ENCODE peak calls at places on chromosomes 6 and 20, in five cellular contexts. One of them, this sample, is unnamed.

GRCh38 chr20:4613718-4614620 is 107.7 kb upstream of the PRND start:
- DNase-seq in CD8-positive, alpha-beta memory T cell: peak; percentile 49
- DNase-seq in NCI-H1092 treated with DMSO at 0.1 percent for 48 hours: no peak
- DNase-seq in ovary: no peak
- DNase-seq in ELR: peak; percentile 75
- DNase-seq in this sample: peak; percentile 52

GRCh38 chr6:161374971-161375873 is 101.4 kb upstream of the AGPAT4 start:
- DNase-seq in NCI-H1092 treated with DMSO at 0.1 percent for 48 hours: peak; percentile 54
- DNase-seq in CD8-positive, alpha-beta memory T cell: no peak
- DNase-seq in ovary: peak; percentile 32
- DNase-seq in ELR: no peak
- DNase-seq in this sample: no peak

GRCh38 chr6:16739329-16739801 is 21.9 kb downstream of the ATXN1 start:
- DNase-seq in ovary: no peak
- DNase-seq in NCI-H1092 treated with DMSO at 0.1 percent for 48 hours: no peak
- DNase-seq in ELR: no peak
- DNase-seq in CD8-positive, alpha-beta memory T cell: no peak
- DNase-seq in this sample: no peak

GRCh38 chr6:170455335-170455979 is 97.7 kb downstream of the PSMB1 start:
- DNase-seq in CD8-positive, alpha-beta memory T cell: no peak
- DNase-seq in ovary: no peak
- DNase-seq in ELR: no peak
- DNase-seq in NCI-H1092 treated with DMSO at 0.1 percent for 48 hours: no peak
- DNase-seq in this sample: no peak

GRCh38 chr6:113363866-113364265 is 493.3 kb upstream of the MARCKS start:
- DNase-seq in CD8-positive, alpha-beta memory T cell: no peak
- DNase-seq in NCI-H1092 treated with DMSO at 0.1 percent for 48 hours: no peak
- DNase-seq in ovary: no peak
- DNase-seq in ELR: peak; percentile 64
- DNase-seq in this sample: no peak

GRCh38 chr20:9981834-9982233 is 53.0 kb upstream of the ANKEF1 start:
- DNase-seq in NCI-H1092 treated with DMSO at 0.1 percent for 48 hours: peak; percentile 9
- DNase-seq in CD8-positive, alpha-beta memory T cell: no peak
- DNase-seq in ovary: no peak
- DNase-seq in ELR: no peak
- DNase-seq in this sample: no peak

GRCh38 chr20:53040678-53041674 is 68.8 kb downstream of the TSHZ2 start:
- DNase-seq in ELR: no peak
- DNase-seq in ovary: peak; percentile 40
- DNase-seq in CD8-positive, alpha-beta memory T cell: no peak
- DNase-seq in NCI-H1092 treated with DMSO at 0.1 percent for 48 hours: peak; percentile 97
- DNase-seq in this sample: no peak

GRCh38 chr6:101275251-101275650 is 118.3 kb upstream of the GRIK2 start:
- DNase-seq in CD8-positive, alpha-beta memory T cell: no peak
- DNase-seq in NCI-H1092 treated with DMSO at 0.1 percent for 48 hours: no peak
- DNase-seq in ELR: no peak
- DNase-seq in ovary: no peak
- DNase-seq in this sample: no peak

GRCh38 chr6:44074383-44075136 is 52.7 kb downstream of the MRPL14 start:
- DNase-seq in NCI-H1092 treated with DMSO at 0.1 percent for 48 hours: no peak
- DNase-seq in ELR: peak; percentile 88
- DNase-seq in ovary: peak; percentile 75
- DNase-seq in CD8-positive, alpha-beta memory T cell: peak; percentile 44
- DNase-seq in this sample: peak; percentile 62

GRCh38 chr20:47718398-47718797 is 66.9 kb downstream of the SULF2 start:
- DNase-seq in ovary: no peak
- DNase-seq in ELR: no peak
- DNase-seq in NCI-H1092 treated with DMSO at 0.1 percent for 48 hours: no peak
- DNase-seq in CD8-positive, alpha-beta memory T cell: no peak
- DNase-seq in this sample: no peak

GRCh38 chr6:168130168-168130651 is 51.2 kb upstream of the FRMD1 start:
- DNase-seq in ELR: no peak
- DNase-seq in CD8-positive, alpha-beta memory T cell: no peak
- DNase-seq in ovary: no peak
- DNase-seq in NCI-H1092 treated with DMSO at 0.1 percent for 48 hours: no peak
- DNase-seq in this sample: no peak

GRCh38 chr20:52429029-52429428 is 237.4 kb upstream of the ZFP64 start:
- DNase-seq in ovary: no peak
- DNase-seq in NCI-H1092 treated with DMSO at 0.1 percent for 48 hours: no peak
- DNase-seq in CD8-positive, alpha-beta memory T cell: no peak
- DNase-seq in ELR: no peak
- DNase-seq in this sample: no peak

GRCh38 chr6:52364480-52365166 is 2.7 kb downstream of the PAQR8 start:
- DNase-seq in ovary: peak; percentile 51
- DNase-seq in CD8-positive, alpha-beta memory T cell: no peak
- DNase-seq in NCI-H1092 treated with DMSO at 0.1 percent for 48 hours: no peak
- DNase-seq in ELR: no peak
- DNase-seq in this sample: no peak

GRCh38 chr20:37976862-37977261 is 56.4 kb downstream of the TTI1 start:
- DNase-seq in NCI-H1092 treated with DMSO at 0.1 percent for 48 hours: no peak
- DNase-seq in ELR: no peak
- DNase-seq in CD8-positive, alpha-beta memory T cell: no peak
- DNase-seq in ovary: no peak
- DNase-seq in this sample: no peak

GRCh38 chr6:131103296-131103695 is 32.0 kb upstream of the AKAP7 start:
- DNase-seq in ovary: no peak
- DNase-seq in ELR: no peak
- DNase-seq in CD8-positive, alpha-beta memory T cell: no peak
- DNase-seq in NCI-H1092 treated with DMSO at 0.1 percent for 48 hours: no peak
- DNase-seq in this sample: no peak

GRCh38 chr6:163338671-163339405 is 75.7 kb upstream of the QKI start:
- DNase-seq in ovary: no peak
- DNase-seq in NCI-H1092 treated with DMSO at 0.1 percent for 48 hours: no peak
- DNase-seq in ELR: no peak
- DNase-seq in CD8-positive, alpha-beta memory T cell: no peak
- DNase-seq in this sample: no peak

GRCh38 chr6:1809359-1809988 is 199.8 kb downstream of the FOXC1 start:
- DNase-seq in ELR: no peak
- DNase-seq in NCI-H1092 treated with DMSO at 0.1 percent for 48 hours: no peak
- DNase-seq in ovary: no peak
- DNase-seq in CD8-positive, alpha-beta memory T cell: no peak
- DNase-seq in this sample: no peak

GRCh38 chr6:114452785-114453401 is 110.1 kb upstream of the HS3ST5 start:
- DNase-seq in ELR: no peak
- DNase-seq in NCI-H1092 treated with DMSO at 0.1 percent for 48 hours: no peak
- DNase-seq in CD8-positive, alpha-beta memory T cell: no peak
- DNase-seq in ovary: no peak
- DNase-seq in this sample: no peak

GRCh38 chr6:40387871-40388264 is 199.3 kb downstream of the LRFN2 start:
- DNase-seq in NCI-H1092 treated with DMSO at 0.1 percent for 48 hours: no peak
- DNase-seq in ELR: no peak
- DNase-seq in CD8-positive, alpha-beta memory T cell: no peak
- DNase-seq in ovary: no peak
- DNase-seq in this sample: peak; percentile 6

GRCh38 chr6:9140861-9141534 is 705.7 kb upstream of the SLC35B3 start:
- DNase-seq in CD8-positive, alpha-beta memory T cell: no peak
- DNase-seq in ELR: peak; percentile 56
- DNase-seq in NCI-H1092 treated with DMSO at 0.1 percent for 48 hours: peak; percentile 86
- DNase-seq in ovary: no peak
- DNase-seq in this sample: no peak

GRCh38 chr6:111803804-111804203 is 69.4 kb downstream of the FYN start:
- DNase-seq in NCI-H1092 treated with DMSO at 0.1 percent for 48 hours: no peak
- DNase-seq in CD8-positive, alpha-beta memory T cell: no peak
- DNase-seq in ELR: no peak
- DNase-seq in ovary: no peak
- DNase-seq in this sample: no peak

GRCh38 chr6:152380993-152381898 is 255.9 kb downstream of the SYNE1 start:
- DNase-seq in ELR: peak; percentile 94
- DNase-seq in NCI-H1092 treated with DMSO at 0.1 percent for 48 hours: no peak
- DNase-seq in ovary: peak; percentile 83
- DNase-seq in CD8-positive, alpha-beta memory T cell: no peak
- DNase-seq in this sample: no peak

GRCh38 chr6:100724696-100725095 is 156.4 kb downstream of the ASCC3 start:
- DNase-seq in ELR: no peak
- DNase-seq in ovary: no peak
- DNase-seq in CD8-positive, alpha-beta memory T cell: no peak
- DNase-seq in NCI-H1092 treated with DMSO at 0.1 percent for 48 hours: no peak
- DNase-seq in this sample: no peak

GRCh38 chr6:142903806-142904205 is 41.2 kb downstream of the HIVEP2 start:
- DNase-seq in CD8-positive, alpha-beta memory T cell: no peak
- DNase-seq in NCI-H1092 treated with DMSO at 0.1 percent for 48 hours: no peak
- DNase-seq in ELR: peak; percentile 68
- DNase-seq in ovary: no peak
- DNase-seq in this sample: no peak

GRCh38 chr6:169073311-169073710 is 180.3 kb downstream of the THBS2 start:
- DNase-seq in ELR: peak; percentile 70
- DNase-seq in ovary: no peak
- DNase-seq in CD8-positive, alpha-beta memory T cell: no peak
- DNase-seq in NCI-H1092 treated with DMSO at 0.1 percent for 48 hours: no peak
- DNase-seq in this sample: no peak

GRCh38 chr6:169991913-169992312 is 240.5 kb downstream of the ERMARD start:
- DNase-seq in NCI-H1092 treated with DMSO at 0.1 percent for 48 hours: no peak
- DNase-seq in ovary: no peak
- DNase-seq in CD8-positive, alpha-beta memory T cell: no peak
- DNase-seq in ELR: no peak
- DNase-seq in this sample: no peak

GRCh38 chr6:45946352-45946751 is 69.3 kb downstream of the CLIC5 start:
- DNase-seq in ovary: peak; percentile 46
- DNase-seq in ELR: peak; percentile 39
- DNase-seq in NCI-H1092 treated with DMSO at 0.1 percent for 48 hours: no peak
- DNase-seq in CD8-positive, alpha-beta memory T cell: no peak
- DNase-seq in this sample: no peak

GRCh38 chr6:21538186-21538798 is 55.3 kb upstream of the SOX4 start:
- DNase-seq in CD8-positive, alpha-beta memory T cell: no peak
- DNase-seq in ovary: no peak
- DNase-seq in ELR: peak; percentile 40
- DNase-seq in NCI-H1092 treated with DMSO at 0.1 percent for 48 hours: no peak
- DNase-seq in this sample: no peak

GRCh38 chr6:21780144-21780543 is 186.6 kb downstream of the SOX4 start:
- DNase-seq in ovary: no peak
- DNase-seq in CD8-positive, alpha-beta memory T cell: no peak
- DNase-seq in NCI-H1092 treated with DMSO at 0.1 percent for 48 hours: no peak
- DNase-seq in ELR: no peak
- DNase-seq in this sample: no peak

GRCh38 chr6:105794263-105794662 is 291.9 kb upstream of the PRDM1 start:
- DNase-seq in CD8-positive, alpha-beta memory T cell: no peak
- DNase-seq in NCI-H1092 treated with DMSO at 0.1 percent for 48 hours: no peak
- DNase-seq in ELR: no peak
- DNase-seq in ovary: peak; percentile 73
- DNase-seq in this sample: no peak

GRCh38 chr6:168905451-168906090 is 348.1 kb downstream of the THBS2 start:
- DNase-seq in ELR: no peak
- DNase-seq in NCI-H1092 treated with DMSO at 0.1 percent for 48 hours: no peak
- DNase-seq in ovary: no peak
- DNase-seq in CD8-positive, alpha-beta memory T cell: peak; percentile 29
- DNase-seq in this sample: no peak

GRCh38 chr6:25025919-25026301 is 90.2 kb upstream of the RIPOR2 start:
- DNase-seq in ELR: no peak
- DNase-seq in NCI-H1092 treated with DMSO at 0.1 percent for 48 hours: no peak
- DNase-seq in ovary: no peak
- DNase-seq in CD8-positive, alpha-beta memory T cell: no peak
- DNase-seq in this sample: no peak

GRCh38 chr6:130587778-130588520 is 222.1 kb downstream of the TMEM200A start:
- DNase-seq in ELR: peak; percentile 98
- DNase-seq in CD8-positive, alpha-beta memory T cell: no peak
- DNase-seq in NCI-H1092 treated with DMSO at 0.1 percent for 48 hours: no peak
- DNase-seq in ovary: no peak
- DNase-seq in this sample: no peak

GRCh38 chr6:15621203-15622044 is 41.4 kb downstream of the DTNBP1 start:
- DNase-seq in CD8-positive, alpha-beta memory T cell: no peak
- DNase-seq in NCI-H1092 treated with DMSO at 0.1 percent for 48 hours: no peak
- DNase-seq in ELR: peak; percentile 9
- DNase-seq in ovary: no peak
- DNase-seq in this sample: no peak

GRCh38 chr6:134253681-134254080 is 64.2 kb downstream of the SGK1 start:
- DNase-seq in ovary: no peak
- DNase-seq in ELR: no peak
- DNase-seq in CD8-positive, alpha-beta memory T cell: no peak
- DNase-seq in NCI-H1092 treated with DMSO at 0.1 percent for 48 hours: no peak
- DNase-seq in this sample: no peak

This sample was measured in activated T-helper 2 cell treated with anti-CD3 and anti-CD28 coated beads, Interferon-gamma antibody, Interleukin-2, Interleukin-4, amounts not matched to agents 10 μg/mL and 5 μg/mL and 100 μg/mL, durations not matched to agents 14 hours and 24 hours and 36 hours.